ENCODE peak calls at places on chromosomes 16 and 17, in six cellular contexts. One of them, this sample, is unnamed.

GRCh38 chr17:29289852-29290251 is 4.1 kb downstream of the NUFIP2 start:
- DNase-seq in brain microvascular endothelial cell: no peak
- DNase-seq in tibial nerve: no peak
- DNase-seq in A549: no peak
- DNase-seq in WERI-Rb-1: no peak
- DNase-seq in lung: no peak
- DNase-seq in this sample: no peak

GRCh38 chr17:60127068-60128064 is 22.4 kb upstream of the CA4 start:
- DNase-seq in tibial nerve: no peak
- DNase-seq in WERI-Rb-1: no peak
- DNase-seq in lung: peak
- DNase-seq in A549: no peak
- DNase-seq in brain microvascular endothelial cell: no peak
- DNase-seq in this sample: no peak

GRCh38 chr16:86099326-86099725 is 200.4 kb downstream of the IRF8 start:
- DNase-seq in A549: no peak
- DNase-seq in tibial nerve: no peak
- DNase-seq in WERI-Rb-1: no peak
- DNase-seq in lung: no peak
- DNase-seq in brain microvascular endothelial cell: no peak
- DNase-seq in this sample: no peak

GRCh38 chr17:80765241-80766022 is 220.8 kb downstream of the RPTOR start:
- DNase-seq in brain microvascular endothelial cell: no peak
- DNase-seq in tibial nerve: no peak
- DNase-seq in WERI-Rb-1: no peak
- DNase-seq in A549: no peak
- DNase-seq in lung: no peak
- DNase-seq in this sample: no peak

GRCh38 chr17:48637323-48638260 is 11.4 kb upstream of the HOXB9 start:
- DNase-seq in tibial nerve: no peak
- DNase-seq in brain microvascular endothelial cell: no peak
- DNase-seq in A549: peak
- DNase-seq in lung: no peak
- DNase-seq in WERI-Rb-1: no peak
- DNase-seq in this sample: no peak

GRCh38 chr16:648071-648785 is 937 bp upstream of the WDR90 start:
- DNase-seq in tibial nerve: no peak
- DNase-seq in WERI-Rb-1: peak
- DNase-seq in A549: peak
- DNase-seq in brain microvascular endothelial cell: no peak
- DNase-seq in lung: no peak
- DNase-seq in this sample: peak

GRCh38 chr17:81032641-81033422 is 2.1 kb upstream of the BAIAP2 start:
- DNase-seq in A549: no peak
- DNase-seq in brain microvascular endothelial cell: no peak
- DNase-seq in WERI-Rb-1: peak
- DNase-seq in lung: no peak
- DNase-seq in tibial nerve: no peak
- DNase-seq in this sample: no peak

GRCh38 chr17:60864674-60865080 is 187.0 kb downstream of the BCAS3 start:
- DNase-seq in tibial nerve: no peak
- DNase-seq in WERI-Rb-1: no peak
- DNase-seq in lung: no peak
- DNase-seq in brain microvascular endothelial cell: no peak
- DNase-seq in A549: no peak
- DNase-seq in this sample: no peak

GRCh38 chr16:4976079-4976478 is 17.9 kb downstream of the SEC14L5 start:
- DNase-seq in brain microvascular endothelial cell: no peak
- DNase-seq in lung: no peak
- DNase-seq in WERI-Rb-1: no peak
- DNase-seq in A549: no peak
- DNase-seq in tibial nerve: no peak
- DNase-seq in this sample: no peak

GRCh38 chr17:2094891-2095535 is 40.1 kb downstream of the HIC1 start:
- DNase-seq in A549: peak
- DNase-seq in WERI-Rb-1: peak
- DNase-seq in lung: peak
- DNase-seq in tibial nerve: no peak
- DNase-seq in brain microvascular endothelial cell: peak
- DNase-seq in this sample: peak
- TF ChIP-seq CTCF in A549: no peak
- TF ChIP-seq CTCF in WERI-Rb-1: peak
- TF ChIP-seq CTCF in lung: peak
- TF ChIP-seq CTCF in tibial nerve: peak
- TF ChIP-seq CTCF in brain microvascular endothelial cell: peak
- TF ChIP-seq CTCF in this sample: peak

DNA sequence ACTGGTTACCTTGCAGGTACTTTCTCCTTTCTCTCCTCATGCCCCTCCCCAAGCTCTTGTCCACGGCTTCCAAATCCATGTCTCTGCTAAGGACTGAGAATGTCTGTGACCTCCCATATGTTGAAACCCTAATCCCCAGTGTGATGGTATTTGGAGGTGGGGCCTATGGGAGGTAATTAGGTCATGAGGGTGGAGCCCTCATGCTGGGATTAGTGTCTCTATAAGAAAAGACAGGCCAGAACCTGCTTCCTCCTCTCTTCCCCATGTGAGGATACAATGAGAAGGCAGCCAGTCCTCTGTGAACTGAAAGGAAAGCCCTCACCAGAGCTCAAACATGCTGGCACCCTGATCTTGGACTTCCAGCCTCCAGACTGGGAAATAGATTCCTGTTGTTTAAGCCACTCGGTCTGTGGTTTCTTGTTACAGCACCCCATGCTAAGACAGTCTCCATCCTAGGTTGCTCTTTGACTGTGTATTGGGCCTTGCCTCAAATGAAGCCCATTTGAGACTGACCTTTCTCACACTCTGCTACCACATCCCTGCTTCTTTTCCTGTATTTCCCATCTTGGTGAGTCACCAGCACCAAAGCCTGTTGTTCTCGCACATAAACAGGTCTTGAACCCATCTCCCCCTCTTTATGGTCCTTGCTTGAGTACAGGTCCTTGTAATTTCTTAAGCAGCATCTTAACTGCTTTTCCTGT is 135.0 kb downstream of the CDK5R1 start:
- DNase-seq in brain microvascular endothelial cell: peak
- DNase-seq in tibial nerve: no peak
- DNase-seq in lung: no peak
- DNase-seq in A549: no peak
- DNase-seq in WERI-Rb-1: no peak
- DNase-seq in this sample: no peak
- H3K4me3 ChIP-seq in brain microvascular endothelial cell: no peak
- H3K4me3 ChIP-seq in tibial nerve: no peak
- H3K4me3 ChIP-seq in lung: no peak
- H3K4me3 ChIP-seq in A549: no peak
- H3K4me3 ChIP-seq in WERI-Rb-1: no peak
- H3K4me3 ChIP-seq in this sample: no peak

GRCh38 chr17:67891481-67892119 is 66.3 kb downstream of the BPTF start:
- DNase-seq in A549: peak
- DNase-seq in lung: no peak
- DNase-seq in brain microvascular endothelial cell: peak
- DNase-seq in tibial nerve: no peak
- DNase-seq in WERI-Rb-1: peak
- DNase-seq in this sample: peak
- TF ChIP-seq CTCF in A549: peak
- TF ChIP-seq CTCF in lung: no peak
- TF ChIP-seq CTCF in brain microvascular endothelial cell: peak
- TF ChIP-seq CTCF in tibial nerve: no peak
- TF ChIP-seq CTCF in WERI-Rb-1: peak
- TF ChIP-seq CTCF in this sample: no peak

GRCh38 chr17:75722076-75722475 is 817 bp downstream of the ITGB4 start:
- DNase-seq in tibial nerve: no peak
- DNase-seq in WERI-Rb-1: no peak
- DNase-seq in A549: no peak
- DNase-seq in lung: no peak
- DNase-seq in brain microvascular endothelial cell: no peak
- DNase-seq in this sample: no peak
- H3K4me3 ChIP-seq in tibial nerve: peak
- H3K4me3 ChIP-seq in WERI-Rb-1: no peak
- H3K4me3 ChIP-seq in A549: peak
- H3K4me3 ChIP-seq in lung: no peak
- H3K4me3 ChIP-seq in brain microvascular endothelial cell: no peak
- H3K4me3 ChIP-seq in this sample: no peak